ENCODE peak calls at places on chromosomes 2 and 18, in five cellular contexts. H is mammary epithelial cell, F is astrocyte, S is right atrium auricular region, N is sigmoid colon. M is an unnamed sample.

GRCh38 chr2:200399046-200399445 is 92.6 kb downstream of the SPATS2L start:
- DNase-seq in H (peak; percentile 63), S (no peak), N (no peak), F (peak; percentile 77), M (no peak)

GRCh38 chr2:153543639-153544071 is 65.1 kb upstream of the RPRM start:
- DNase-seq in N (no peak), F (no peak), S (no peak), H (no peak), M (no peak)

GRCh38 chr2:6181525-6182270 is 489.5 kb downstream of the SOX11 start:
- DNase-seq in N (no peak), H (no peak), F (peak; percentile 83), S (no peak), M (no peak)

GRCh38 chr18:12968115-12968514 is 20.3 kb downstream of the SEH1L start:
- DNase-seq in F (no peak), S (no peak), N (no peak), H (no peak), M (no peak)

GRCh38 chr2:127025357-127026062 is 81.4 kb downstream of the BIN1 start:
- DNase-seq in N (peak; percentile 86), H (peak; percentile 70), S (peak; percentile 87), F (peak; percentile 94), M (peak; percentile 86)

GRCh38 chr2:204325468-204325867 is 219.8 kb upstream of the PARD3B start:
- DNase-seq in H (peak; percentile 59), F (peak; percentile 44), N (peak; percentile 87), S (peak; percentile 73), M (peak; percentile 78)

GRCh38 chr2:160270571-160271113 is 70.6 kb upstream of the ITGB6 start:
- DNase-seq in F (peak; percentile 65), N (peak; percentile 70), H (no peak), S (no peak), M (no peak)

GRCh38 chr2:150526827-150527226 is 39.4 kb upstream of the RND3 start:
- DNase-seq in N (no peak), F (peak; percentile 97), S (no peak), H (peak; percentile 95), M (no peak)

GRCh38 chr2:154533300-154533940 is 165.1 kb upstream of the KCNJ3 start:
- DNase-seq in S (no peak), H (no peak), F (no peak), N (no peak), M (no peak)

GRCh38 chr2:173017657-173018420 is 57.8 kb upstream of the MAP3K20 start:
- DNase-seq in S (no peak), N (no peak), F (no peak), H (no peak), M (no peak)

GRCh38 chr18:46772396-46772795 is 15.5 kb upstream of the ST8SIA5 start:
- DNase-seq in S (no peak), H (no peak), N (no peak), F (no peak), M (no peak)

GRCh38 chr18:2303517-2304238 is 267.6 kb downstream of the METTL4 start:
- DNase-seq in N (no peak), F (peak; percentile 65), H (peak; percentile 51), S (no peak), M (no peak)

GRCh38 chr2:190682168-190682567 is 33.3 kb downstream of the NAB1 start:
- DNase-seq in F (peak; percentile 60), N (no peak), S (no peak), H (no peak), M (no peak)

GRCh38 chr2:216949685-216950397 is 90.0 kb upstream of the TNP1 start:
- DNase-seq in H (no peak), N (no peak), S (no peak), F (peak; percentile 4), M (no peak)

GRCh38 chr2:82256288-82256687 is 1951.7 kb upstream of the LRRTM1 start:
- DNase-seq in S (no peak), N (no peak), F (no peak), H (no peak), M (no peak)

GRCh38 chr2:172438064-172438421 is 10.7 kb downstream of the ITGA6 start:
- DNase-seq in F (no peak), S (no peak), H (peak; percentile 78), N (no peak), M (no peak)

GRCh38 chr2:179428659-179429058 is 164.0 kb upstream of the SESTD1 start:
- DNase-seq in F (no peak), H (no peak), N (no peak), S (no peak), M (no peak)

GRCh38 chr2:239574054-239574433 is 173.2 kb upstream of the HDAC4 start:
- DNase-seq in F (no peak), H (no peak), N (no peak), S (no peak), M (no peak)

GRCh38 chr2:142991295-142991694 is 113.8 kb downstream of the KYNU start:
- DNase-seq in H (peak; percentile 19), N (no peak), S (no peak), F (no peak), M (no peak)

GRCh38 chr2:142984657-142985056 is 107.2 kb downstream of the KYNU start:
- DNase-seq in F (no peak), N (no peak), H (no peak), S (no peak), M (no peak)

GRCh38 chr2:142992843-142993242 is 115.4 kb downstream of the KYNU start:
- DNase-seq in N (no peak), F (peak; percentile 26), S (no peak), H (no peak), M (no peak)

DNA sequence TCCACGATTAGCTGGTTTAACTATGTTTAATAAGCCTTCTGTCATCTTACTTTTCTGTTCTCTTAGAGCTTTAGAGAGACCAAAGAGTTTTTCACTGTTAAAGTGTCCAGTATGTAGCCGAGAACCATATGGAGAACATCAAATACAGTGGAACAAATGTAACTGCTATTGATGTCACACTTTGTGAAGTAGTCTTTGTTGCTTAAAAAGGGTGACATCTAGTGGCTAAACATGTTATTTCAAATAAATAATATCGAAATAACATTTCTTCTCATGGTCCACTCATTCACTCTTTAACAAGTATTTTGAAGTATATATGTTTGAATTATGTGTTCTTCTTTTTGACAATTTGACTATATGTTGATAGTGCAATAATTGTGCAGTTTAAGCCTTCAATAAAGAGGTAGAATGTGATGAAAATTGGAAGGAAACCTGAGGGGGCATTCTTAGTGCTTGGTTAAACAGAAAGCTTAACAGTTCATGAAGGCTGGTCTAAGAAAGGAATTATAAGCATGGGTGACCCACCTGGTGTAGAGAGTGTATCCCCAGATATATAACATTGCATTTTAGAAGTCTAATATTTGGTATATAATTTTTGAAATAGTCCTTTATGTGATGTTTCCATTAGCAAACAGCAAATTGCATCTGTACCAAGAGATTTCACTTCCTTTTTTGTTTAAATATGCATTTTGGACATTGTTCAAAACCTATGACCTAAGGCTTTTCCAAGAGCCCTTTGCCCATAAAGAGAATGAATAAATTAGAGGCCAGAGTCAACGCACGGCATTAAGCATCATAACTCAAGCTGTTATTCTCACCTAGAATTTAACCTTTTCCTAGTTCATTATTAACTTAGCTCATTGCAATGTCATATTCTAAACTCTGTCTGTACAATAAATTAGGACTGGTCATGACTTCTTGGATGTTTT is 112.1 kb downstream of the KYNU start:
- DNase-seq in S (no peak), F (peak; percentile 51), H (peak; percentile 7), N (no peak), M (no peak)
- TF ChIP-seq CTCF in S (peak; percentile 30), F (peak; percentile 34), H (peak; percentile 45), N (no peak), M (peak; percentile 83)

GRCh38 chr2:198465970-198466369 is 661.6 kb downstream of the PLCL1 start:
- DNase-seq in S (no peak), F (no peak), N (no peak), H (no peak), M (no peak)

GRCh38 chr2:198476007-198476406 is 671.6 kb downstream of the PLCL1 start:
- DNase-seq in H (no peak), F (no peak), S (no peak), N (no peak), M (no peak)

GRCh38 chr2:198471291-198471690 is 666.9 kb downstream of the PLCL1 start:
- DNase-seq in N (no peak), F (no peak), S (no peak), H (no peak), M (no peak)
- TF ChIP-seq CTCF in N (no peak), F (no peak), S (no peak), H (peak; percentile 23), M (no peak)

DNA sequence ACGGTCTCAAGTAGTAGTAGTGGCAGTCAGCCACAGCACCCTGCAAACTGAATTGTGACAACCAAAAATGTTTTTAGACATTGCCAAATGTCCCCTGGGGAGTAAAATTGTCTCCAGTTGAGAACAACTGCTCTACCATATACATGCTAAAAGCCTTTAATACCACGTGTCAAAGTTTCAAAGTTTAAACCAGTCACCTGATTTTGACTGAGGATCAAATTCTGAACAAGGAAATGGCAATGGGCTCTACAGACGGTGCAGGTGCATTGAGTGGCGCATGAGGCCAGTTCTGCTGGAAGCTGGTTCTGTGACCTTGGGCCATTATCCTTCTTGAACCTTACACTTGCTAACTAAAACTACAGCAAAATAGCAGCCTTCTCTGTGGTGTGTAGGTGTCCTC is 85.0 kb downstream of the LIPG start:
- DNase-seq in S (no peak), N (peak; percentile 17), F (no peak), H (no peak), M (no peak)
- TF ChIP-seq CTCF in S (no peak), N (no peak), F (no peak), H (no peak), M (no peak)

GRCh38 chr2:211216221-211216620 is 659.8 kb downstream of the CPS1 start:
- DNase-seq in N (no peak), S (no peak), H (peak; percentile 23), F (no peak), M (no peak)
- TF ChIP-seq CTCF in N (no peak), S (no peak), H (peak; percentile 33), F (peak; percentile 22), M (peak; percentile 58)

GRCh38 chr2:230067990-230068657 is 600 bp downstream of the SLC16A14 start:
- DNase-seq in F (peak; percentile 22), N (peak; percentile 66), S (no peak), H (peak; percentile 34), M (peak; percentile 77)
- TF ChIP-seq CTCF in F (no peak), N (no peak), S (no peak), H (no peak), M (peak; percentile 64)

M was measured in type B pancreatic cell.